ENCODE peak calls at places on chromosomes 5 and 9, in ten cellular contexts. One of them, this sample, is unnamed.

GRCh38 chr5:127910307-127910956 is 173.1 kb upstream of the SLC12A2 start:
- DNase-seq in D341Med: no peak
- DNase-seq in astrocyte: no peak
- DNase-seq in NAMALWA: no peak
- DNase-seq in SHP77: no peak
- DNase-seq in LHCN-M2: no peak
- DNase-seq in activated CD4-positive, alpha-beta T cell treated with anti-CD3 and anti-CD28 coated beads, Interleukin-2, amount 50 U/mL, for 24 hours: no peak
- DNase-seq in lower lobe of right lung: no peak
- DNase-seq in DND-41: no peak
- DNase-seq in NCI-H1092: no peak
- DNase-seq in this sample: no peak

GRCh38 chr5:135486679-135487395 is 34.7 kb upstream of the TIFAB start:
- DNase-seq in D341Med: no peak
- DNase-seq in astrocyte: no peak
- DNase-seq in NAMALWA: no peak
- DNase-seq in SHP77: no peak
- DNase-seq in LHCN-M2: no peak
- DNase-seq in activated CD4-positive, alpha-beta T cell treated with anti-CD3 and anti-CD28 coated beads, Interleukin-2, amount 50 U/mL, for 24 hours: no peak
- DNase-seq in lower lobe of right lung: no peak
- DNase-seq in DND-41: no peak
- DNase-seq in NCI-H1092: no peak
- DNase-seq in this sample: no peak

GRCh38 chr9:34045903-34046302 is 2.8 kb downstream of the UBAP2 start:
- DNase-seq in D341Med: no peak
- DNase-seq in astrocyte: no peak
- DNase-seq in NAMALWA: no peak
- DNase-seq in SHP77: no peak
- DNase-seq in LHCN-M2: no peak
- DNase-seq in activated CD4-positive, alpha-beta T cell treated with anti-CD3 and anti-CD28 coated beads, Interleukin-2, amount 50 U/mL, for 24 hours: no peak
- DNase-seq in lower lobe of right lung: no peak
- DNase-seq in DND-41: no peak
- DNase-seq in NCI-H1092: no peak
- DNase-seq in this sample: no peak

GRCh38 chr9:134570151-134570621 is 71.4 kb upstream of the COL5A1 start:
- DNase-seq in D341Med: no peak
- DNase-seq in astrocyte: no peak
- DNase-seq in NAMALWA: peak
- DNase-seq in SHP77: no peak
- DNase-seq in LHCN-M2: peak
- DNase-seq in activated CD4-positive, alpha-beta T cell treated with anti-CD3 and anti-CD28 coated beads, Interleukin-2, amount 50 U/mL, for 24 hours: no peak
- DNase-seq in lower lobe of right lung: peak
- DNase-seq in DND-41: no peak
- DNase-seq in NCI-H1092: peak
- DNase-seq in this sample: no peak

GRCh38 chr9:131237931-131238401 is 38.3 kb downstream of the FAM78A start:
- DNase-seq in D341Med: no peak
- DNase-seq in astrocyte: peak
- DNase-seq in NAMALWA: peak
- DNase-seq in SHP77: peak
- DNase-seq in LHCN-M2: peak
- DNase-seq in activated CD4-positive, alpha-beta T cell treated with anti-CD3 and anti-CD28 coated beads, Interleukin-2, amount 50 U/mL, for 24 hours: peak
- DNase-seq in lower lobe of right lung: peak
- DNase-seq in DND-41: peak
- DNase-seq in NCI-H1092: no peak
- DNase-seq in this sample: peak

GRCh38 chr9:136567651-136568287 is 21.9 kb upstream of the NOTCH1 start:
- DNase-seq in D341Med: no peak
- DNase-seq in astrocyte: peak
- DNase-seq in NAMALWA: peak
- DNase-seq in SHP77: no peak
- DNase-seq in LHCN-M2: peak
- DNase-seq in activated CD4-positive, alpha-beta T cell treated with anti-CD3 and anti-CD28 coated beads, Interleukin-2, amount 50 U/mL, for 24 hours: no peak
- DNase-seq in lower lobe of right lung: no peak
- DNase-seq in DND-41: no peak
- DNase-seq in NCI-H1092: no peak
- DNase-seq in this sample: no peak

GRCh38 chr9:136773386-136774044 is 9.2 kb upstream of the LCN15 start:
- DNase-seq in D341Med: peak
- DNase-seq in astrocyte: no peak
- DNase-seq in NAMALWA: peak
- DNase-seq in SHP77: no peak
- DNase-seq in LHCN-M2: no peak
- DNase-seq in activated CD4-positive, alpha-beta T cell treated with anti-CD3 and anti-CD28 coated beads, Interleukin-2, amount 50 U/mL, for 24 hours: no peak
- DNase-seq in lower lobe of right lung: peak
- DNase-seq in DND-41: peak
- DNase-seq in NCI-H1092: no peak
- DNase-seq in this sample: no peak

GRCh38 chr9:8365029-8365428 is 565.5 kb upstream of the DMAC1 start:
- DNase-seq in D341Med: no peak
- DNase-seq in astrocyte: peak
- DNase-seq in NAMALWA: no peak
- DNase-seq in SHP77: no peak
- DNase-seq in LHCN-M2: no peak
- DNase-seq in activated CD4-positive, alpha-beta T cell treated with anti-CD3 and anti-CD28 coated beads, Interleukin-2, amount 50 U/mL, for 24 hours: no peak
- DNase-seq in lower lobe of right lung: no peak
- DNase-seq in DND-41: no peak
- DNase-seq in NCI-H1092: no peak
- DNase-seq in this sample: no peak

GRCh38 chr9:119844431-119844830 is 475.2 kb upstream of the BRINP1 start:
- DNase-seq in D341Med: no peak
- DNase-seq in astrocyte: no peak
- DNase-seq in NAMALWA: no peak
- DNase-seq in SHP77: no peak
- DNase-seq in LHCN-M2: no peak
- DNase-seq in activated CD4-positive, alpha-beta T cell treated with anti-CD3 and anti-CD28 coated beads, Interleukin-2, amount 50 U/mL, for 24 hours: no peak
- DNase-seq in lower lobe of right lung: no peak
- DNase-seq in DND-41: no peak
- DNase-seq in NCI-H1092: no peak
- DNase-seq in this sample: no peak

GRCh38 chr9:26655166-26655565 is 237.4 kb downstream of the CAAP1 start:
- DNase-seq in D341Med: no peak
- DNase-seq in astrocyte: no peak
- DNase-seq in NAMALWA: no peak
- DNase-seq in SHP77: no peak
- DNase-seq in LHCN-M2: no peak
- DNase-seq in activated CD4-positive, alpha-beta T cell treated with anti-CD3 and anti-CD28 coated beads, Interleukin-2, amount 50 U/mL, for 24 hours: no peak
- DNase-seq in lower lobe of right lung: no peak
- DNase-seq in DND-41: no peak
- DNase-seq in NCI-H1092: no peak
- DNase-seq in this sample: no peak

GRCh38 chr5:116084231-116084630 is 594 bp upstream of the COMMD10 start:
- DNase-seq in D341Med: peak
- DNase-seq in astrocyte: peak
- DNase-seq in NAMALWA: no peak
- DNase-seq in SHP77: peak
- DNase-seq in LHCN-M2: no peak
- DNase-seq in activated CD4-positive, alpha-beta T cell treated with anti-CD3 and anti-CD28 coated beads, Interleukin-2, amount 50 U/mL, for 24 hours: no peak
- DNase-seq in lower lobe of right lung: no peak
- DNase-seq in DND-41: peak
- DNase-seq in NCI-H1092: peak
- DNase-seq in this sample: peak

GRCh38 chr5:106894964-106895363 is 775.8 kb downstream of the EFNA5 start:
- DNase-seq in D341Med: no peak
- DNase-seq in astrocyte: peak
- DNase-seq in NAMALWA: no peak
- DNase-seq in SHP77: no peak
- DNase-seq in LHCN-M2: peak
- DNase-seq in activated CD4-positive, alpha-beta T cell treated with anti-CD3 and anti-CD28 coated beads, Interleukin-2, amount 50 U/mL, for 24 hours: no peak
- DNase-seq in lower lobe of right lung: no peak
- DNase-seq in DND-41: no peak
- DNase-seq in NCI-H1092: no peak
- DNase-seq in this sample: no peak

GRCh38 chr5:173671121-173671949 is 54.9 kb upstream of the BOD1 start:
- DNase-seq in D341Med: no peak
- DNase-seq in astrocyte: peak
- DNase-seq in NAMALWA: no peak
- DNase-seq in SHP77: no peak
- DNase-seq in LHCN-M2: no peak
- DNase-seq in activated CD4-positive, alpha-beta T cell treated with anti-CD3 and anti-CD28 coated beads, Interleukin-2, amount 50 U/mL, for 24 hours: no peak
- DNase-seq in lower lobe of right lung: peak
- DNase-seq in DND-41: no peak
- DNase-seq in NCI-H1092: no peak
- DNase-seq in this sample: no peak

GRCh38 chr9:122819326-122819725 is 9.1 kb downstream of the PDCL start:
- DNase-seq in D341Med: no peak
- DNase-seq in astrocyte: peak
- DNase-seq in NAMALWA: no peak
- DNase-seq in SHP77: no peak
- DNase-seq in LHCN-M2: peak
- DNase-seq in activated CD4-positive, alpha-beta T cell treated with anti-CD3 and anti-CD28 coated beads, Interleukin-2, amount 50 U/mL, for 24 hours: no peak
- DNase-seq in lower lobe of right lung: no peak
- DNase-seq in DND-41: no peak
- DNase-seq in NCI-H1092: no peak
- DNase-seq in this sample: no peak

GRCh38 chr9:134324359-134325095 is 1.7 kb upstream of the RXRA start:
- DNase-seq in D341Med: no peak
- DNase-seq in astrocyte: peak
- DNase-seq in NAMALWA: no peak
- DNase-seq in SHP77: no peak
- DNase-seq in LHCN-M2: no peak
- DNase-seq in activated CD4-positive, alpha-beta T cell treated with anti-CD3 and anti-CD28 coated beads, Interleukin-2, amount 50 U/mL, for 24 hours: no peak
- DNase-seq in lower lobe of right lung: peak
- DNase-seq in DND-41: no peak
- DNase-seq in NCI-H1092: no peak
- DNase-seq in this sample: no peak

GRCh38 chr9:112705773-112706427 is 12.0 kb downstream of the INIP start:
- DNase-seq in D341Med: peak
- DNase-seq in astrocyte: peak
- DNase-seq in NAMALWA: no peak
- DNase-seq in SHP77: no peak
- DNase-seq in LHCN-M2: peak
- DNase-seq in activated CD4-positive, alpha-beta T cell treated with anti-CD3 and anti-CD28 coated beads, Interleukin-2, amount 50 U/mL, for 24 hours: no peak
- DNase-seq in lower lobe of right lung: no peak
- DNase-seq in DND-41: no peak
- DNase-seq in NCI-H1092: no peak
- DNase-seq in this sample: no peak

GRCh38 chr5:55052383-55052931 is 28.4 kb downstream of the GZMK start:
- DNase-seq in D341Med: no peak
- DNase-seq in astrocyte: no peak
- DNase-seq in NAMALWA: no peak
- DNase-seq in SHP77: no peak
- DNase-seq in LHCN-M2: no peak
- DNase-seq in activated CD4-positive, alpha-beta T cell treated with anti-CD3 and anti-CD28 coated beads, Interleukin-2, amount 50 U/mL, for 24 hours: no peak
- DNase-seq in lower lobe of right lung: no peak
- DNase-seq in DND-41: no peak
- DNase-seq in NCI-H1092: no peak
- DNase-seq in this sample: no peak

GRCh38 chr9:124654431-124654830 is 116.7 kb downstream of the NR6A1 start:
- DNase-seq in D341Med: no peak
- DNase-seq in astrocyte: peak
- DNase-seq in NAMALWA: no peak
- DNase-seq in SHP77: no peak
- DNase-seq in LHCN-M2: no peak
- DNase-seq in activated CD4-positive, alpha-beta T cell treated with anti-CD3 and anti-CD28 coated beads, Interleukin-2, amount 50 U/mL, for 24 hours: no peak
- DNase-seq in lower lobe of right lung: no peak
- DNase-seq in DND-41: no peak
- DNase-seq in NCI-H1092: no peak
- DNase-seq in this sample: no peak

GRCh38 chr9:90449213-90449925 is 193.3 kb downstream of the DIRAS2 start:
- DNase-seq in D341Med: no peak
- DNase-seq in astrocyte: no peak
- DNase-seq in NAMALWA: no peak
- DNase-seq in SHP77: peak
- DNase-seq in LHCN-M2: no peak
- DNase-seq in activated CD4-positive, alpha-beta T cell treated with anti-CD3 and anti-CD28 coated beads, Interleukin-2, amount 50 U/mL, for 24 hours: no peak
- DNase-seq in lower lobe of right lung: no peak
- DNase-seq in DND-41: no peak
- DNase-seq in NCI-H1092: no peak
- DNase-seq in this sample: no peak

GRCh38 chr5:83955916-83956315 is 235.3 kb upstream of the HAPLN1 start:
- DNase-seq in D341Med: no peak
- DNase-seq in astrocyte: peak
- DNase-seq in NAMALWA: no peak
- DNase-seq in SHP77: no peak
- DNase-seq in LHCN-M2: peak
- DNase-seq in activated CD4-positive, alpha-beta T cell treated with anti-CD3 and anti-CD28 coated beads, Interleukin-2, amount 50 U/mL, for 24 hours: no peak
- DNase-seq in lower lobe of right lung: no peak
- DNase-seq in DND-41: no peak
- DNase-seq in NCI-H1092: no peak
- DNase-seq in this sample: no peak

GRCh38 chr5:131252824-131253171 is 11.1 kb upstream of the CDC42SE2 start:
- DNase-seq in D341Med: no peak
- DNase-seq in astrocyte: no peak
- DNase-seq in NAMALWA: peak
- DNase-seq in SHP77: no peak
- DNase-seq in LHCN-M2: no peak
- DNase-seq in activated CD4-positive, alpha-beta T cell treated with anti-CD3 and anti-CD28 coated beads, Interleukin-2, amount 50 U/mL, for 24 hours: peak
- DNase-seq in lower lobe of right lung: peak
- DNase-seq in DND-41: peak
- DNase-seq in NCI-H1092: no peak
- DNase-seq in this sample: peak

GRCh38 chr5:158287643-158288228 is 428.8 kb upstream of the CLINT1 start:
- DNase-seq in D341Med: no peak
- DNase-seq in astrocyte: peak
- DNase-seq in NAMALWA: no peak
- DNase-seq in SHP77: no peak
- DNase-seq in LHCN-M2: peak
- DNase-seq in activated CD4-positive, alpha-beta T cell treated with anti-CD3 and anti-CD28 coated beads, Interleukin-2, amount 50 U/mL, for 24 hours: no peak
- DNase-seq in lower lobe of right lung: no peak
- DNase-seq in DND-41: no peak
- DNase-seq in NCI-H1092: peak
- DNase-seq in this sample: no peak

GRCh38 chr5:15694694-15695093 is 194.7 kb downstream of the FBXL7 start:
- DNase-seq in D341Med: no peak
- DNase-seq in astrocyte: peak
- DNase-seq in NAMALWA: no peak
- DNase-seq in SHP77: no peak
- DNase-seq in LHCN-M2: peak
- DNase-seq in activated CD4-positive, alpha-beta T cell treated with anti-CD3 and anti-CD28 coated beads, Interleukin-2, amount 50 U/mL, for 24 hours: no peak
- DNase-seq in lower lobe of right lung: no peak
- DNase-seq in DND-41: no peak
- DNase-seq in NCI-H1092: no peak
- DNase-seq in this sample: no peak

GRCh38 chr5:78754655-78755054 is 106.1 kb upstream of the LHFPL2 start:
- DNase-seq in D341Med: no peak
- DNase-seq in astrocyte: no peak
- DNase-seq in NAMALWA: no peak
- DNase-seq in SHP77: no peak
- DNase-seq in LHCN-M2: no peak
- DNase-seq in activated CD4-positive, alpha-beta T cell treated with anti-CD3 and anti-CD28 coated beads, Interleukin-2, amount 50 U/mL, for 24 hours: no peak
- DNase-seq in lower lobe of right lung: no peak
- DNase-seq in DND-41: no peak
- DNase-seq in NCI-H1092: no peak
- DNase-seq in this sample: no peak

GRCh38 chr9:121860744-121861143 is 209.3 kb downstream of the DAB2IP start:
- DNase-seq in D341Med: no peak
- DNase-seq in astrocyte: peak
- DNase-seq in NAMALWA: no peak
- DNase-seq in SHP77: no peak
- DNase-seq in LHCN-M2: peak
- DNase-seq in activated CD4-positive, alpha-beta T cell treated with anti-CD3 and anti-CD28 coated beads, Interleukin-2, amount 50 U/mL, for 24 hours: no peak
- DNase-seq in lower lobe of right lung: no peak
- DNase-seq in DND-41: no peak
- DNase-seq in NCI-H1092: no peak
- DNase-seq in this sample: no peak

GRCh38 chr9:112041536-112042243 is 133.4 kb downstream of the SUSD1 start:
- DNase-seq in D341Med: no peak
- DNase-seq in astrocyte: peak
- DNase-seq in NAMALWA: no peak
- DNase-seq in SHP77: no peak
- DNase-seq in LHCN-M2: peak
- DNase-seq in activated CD4-positive, alpha-beta T cell treated with anti-CD3 and anti-CD28 coated beads, Interleukin-2, amount 50 U/mL, for 24 hours: no peak
- DNase-seq in lower lobe of right lung: no peak
- DNase-seq in DND-41: no peak
- DNase-seq in NCI-H1092: no peak
- DNase-seq in this sample: no peak

GRCh38 chr5:169385636-169386035 is 84.7 kb upstream of the SLIT3 start:
- DNase-seq in D341Med: no peak
- DNase-seq in astrocyte: no peak
- DNase-seq in NAMALWA: no peak
- DNase-seq in SHP77: no peak
- DNase-seq in LHCN-M2: no peak
- DNase-seq in activated CD4-positive, alpha-beta T cell treated with anti-CD3 and anti-CD28 coated beads, Interleukin-2, amount 50 U/mL, for 24 hours: no peak
- DNase-seq in lower lobe of right lung: no peak
- DNase-seq in DND-41: no peak
- DNase-seq in NCI-H1092: no peak
- DNase-seq in this sample: no peak